ENCODE peak calls at places on chromosomes 11 and 22, in eight cellular contexts. A is tibial nerve, O is adrenal gland, L is endothelial cell of umbilical vein, J is esophagus muscularis mucosa, M is stomach, B is A549, X is IMR-90. N is an unnamed sample. For H3K4me1, the result is how much of the 10 kb centered on the place peaks cover.

GRCh38 chr22:21646608-21647590 is 4.8 kb downstream of the SDF2L1 start:
- DNase-seq in A (peak), O (peak), L (peak), J (no peak), M (peak), B (peak), X (peak), N (peak)

GRCh38 chr11:116991491-116991890 is 106.7 kb downstream of the SIK3 start:
- DNase-seq in A (no peak), O (no peak), L (no peak), J (no peak), M (no peak), B (no peak), X (no peak), N (no peak)

GRCh38 chr22:47995718-47996117 is 1233.3 kb downstream of the TBC1D22A start:
- DNase-seq in A (no peak), O (no peak), L (no peak), J (no peak), M (no peak), B (no peak), X (no peak), N (no peak)

GRCh38 chr11:88297320-88298263 is 39.9 kb downstream of the CTSC start:
- DNase-seq in A (no peak), O (no peak), L (no peak), J (no peak), M (no peak), B (no peak), X (no peak), N (no peak)

GRCh38 chr11:63909621-63910506 is 7.1 kb downstream of the RCOR2 start:
- DNase-seq in A (no peak), O (no peak), L (no peak), J (no peak), M (no peak), B (no peak), X (no peak), N (no peak)

GRCh38 chr11:2132874-2133480 is 6.2 kb downstream of the IGF2 start:
- DNase-seq in A (no peak), O (no peak), L (no peak), J (no peak), M (no peak), B (no peak), X (no peak), N (no peak)

GRCh38 chr22:31537019-31537535 is 40.7 kb downstream of the SFI1 start:
- DNase-seq in A (no peak), O (no peak), L (peak), J (no peak), M (no peak), B (no peak), X (no peak), N (no peak)

GRCh38 chr11:44564653-44565007 is 833 bp upstream of the CD82 start:
- DNase-seq in A (peak), O (peak), L (no peak), J (peak), M (peak), B (no peak), X (peak), N (peak)

DNA sequence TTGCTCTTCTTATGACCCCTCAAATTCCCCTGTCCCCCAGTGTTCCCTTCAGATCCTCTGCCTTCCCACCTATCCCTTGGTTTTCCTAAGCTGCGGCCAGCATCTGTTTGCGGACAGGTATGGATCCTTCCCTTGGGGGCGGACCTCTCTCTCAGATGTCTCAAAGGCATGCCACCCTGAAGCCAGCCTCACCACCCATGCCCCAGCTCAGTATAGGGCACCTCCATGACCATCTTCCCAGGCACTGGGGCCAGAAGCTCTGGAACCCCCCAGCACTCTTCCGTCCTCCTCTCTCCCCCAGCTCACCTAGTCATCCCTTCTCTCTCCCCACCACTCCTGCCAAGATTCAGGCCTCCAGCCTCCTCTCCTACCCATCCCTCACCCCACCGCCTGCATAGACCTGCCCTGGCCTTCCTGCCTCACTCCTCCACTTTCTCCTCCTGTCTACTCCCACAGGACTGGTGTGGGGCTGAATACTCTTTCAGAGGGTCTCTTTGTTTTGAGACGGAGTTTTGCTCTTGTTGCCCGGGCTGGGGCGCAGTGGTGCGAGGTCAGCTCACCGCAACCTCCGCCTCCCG is 2.2 kb downstream of the LRRC75B start:
- DNase-seq in A (no peak), O (no peak), L (no peak), J (no peak), M (no peak), B (no peak), X (no peak), N (no peak)
- H3K4me1 ChIP-seq in A (under half), O (under half), L (under half), J (under half), M (half or more), B (under half), X (under half), N (under half)

DNA sequence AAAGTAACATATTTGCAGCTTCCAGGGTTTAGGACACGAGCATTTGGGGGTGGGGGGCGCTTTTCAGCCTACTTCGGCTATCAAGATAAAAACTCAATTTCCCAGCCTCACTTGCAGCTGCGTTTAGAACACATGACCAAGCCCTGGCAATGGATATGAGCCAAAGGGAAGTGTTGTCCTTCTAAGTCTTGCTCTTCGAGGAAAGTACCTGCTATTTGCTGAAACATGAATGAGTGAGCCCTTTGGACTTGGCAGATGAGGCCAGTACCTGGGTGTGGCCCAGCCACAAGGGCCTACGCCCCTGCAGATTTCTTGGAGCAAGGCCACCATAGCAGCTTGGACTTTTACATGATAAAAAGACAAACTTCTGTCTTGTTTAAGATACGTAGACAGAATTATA is 60.2 kb upstream of the SORL1 start:
- DNase-seq in A (no peak), O (no peak), L (no peak), J (no peak), M (peak), B (peak), X (no peak), N (no peak)
- H3K27ac ChIP-seq in A (no peak), O (no peak), L (no peak), J (no peak), M (no peak), B (no peak), X (no peak), N (no peak)

DNA sequence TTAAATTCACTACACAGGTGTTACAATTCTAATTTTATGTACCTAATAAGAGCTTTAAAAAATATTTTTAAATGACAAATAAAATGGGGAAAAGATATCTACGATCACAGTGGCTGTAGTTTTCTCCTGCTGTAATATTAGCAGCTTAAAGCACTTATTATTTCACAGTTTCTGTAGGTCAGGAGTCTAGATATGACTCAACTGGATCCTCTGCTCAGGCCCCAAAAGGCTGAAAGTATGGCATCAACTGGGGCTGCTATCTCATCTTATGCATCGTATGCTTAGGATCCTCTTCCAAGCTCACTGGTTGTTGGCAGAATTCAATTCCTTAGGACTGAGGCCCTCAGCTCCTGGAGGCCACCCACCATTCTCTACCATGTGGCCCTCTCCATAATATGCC is 12.8 kb downstream of the FBXO3 start:
- DNase-seq in A (no peak), O (no peak), L (no peak), J (no peak), M (no peak), B (no peak), X (no peak), N (no peak)
- TF ChIP-seq POLR2A in A (no peak), O (no peak), L (no peak), J (no peak), M (no peak), B (no peak), X (no peak), N (no peak)

GRCh38 chr22:40486962-40487602 is 116.7 kb downstream of the SGSM3 start:
- DNase-seq in A (no peak), O (no peak), L (no peak), J (no peak), M (no peak), B (no peak), X (no peak), N (no peak)
- H3K4me1 ChIP-seq in A (under half), O (under half), L (under half), J (under half), M (half or more), B (half or more), X (under half), N (half or more)

GRCh38 chr11:20125927-20126326 is 34.3 kb downstream of the DBX1 start:
- DNase-seq in A (no peak), O (no peak), L (no peak), J (no peak), M (no peak), B (peak), X (peak), N (no peak)
- H3K27ac ChIP-seq in A (no peak), O (no peak), L (no peak), J (no peak), M (no peak), B (peak), X (no peak), N (no peak)

GRCh38 chr11:107631043-107631442 is 40.1 kb downstream of the ELMOD1 start:
- DNase-seq in A (no peak), O (no peak), L (peak), J (no peak), M (no peak), B (no peak), X (no peak), N (no peak)

GRCh38 chr11:107621090-107621489 is 30.1 kb downstream of the ELMOD1 start:
- DNase-seq in A (no peak), O (no peak), L (peak), J (no peak), M (no peak), B (no peak), X (no peak), N (no peak)

GRCh38 chr11:107623183-107623582 is 32.2 kb downstream of the ELMOD1 start:
- DNase-seq in A (no peak), O (no peak), L (no peak), J (no peak), M (no peak), B (no peak), X (no peak), N (no peak)

GRCh38 chr11:107619926-107620325 is 29.0 kb downstream of the ELMOD1 start:
- DNase-seq in A (no peak), O (no peak), L (peak), J (no peak), M (no peak), B (no peak), X (peak), N (no peak)

GRCh38 chr11:107624983-107625779 is 34.2 kb downstream of the ELMOD1 start:
- DNase-seq in A (no peak), O (no peak), L (no peak), J (no peak), M (no peak), B (no peak), X (no peak), N (no peak)
- TF ChIP-seq POLR2A in A (no peak), O (no peak), L (no peak), J (no peak), M (no peak), B (no peak), X (no peak), N (no peak)

DNA sequence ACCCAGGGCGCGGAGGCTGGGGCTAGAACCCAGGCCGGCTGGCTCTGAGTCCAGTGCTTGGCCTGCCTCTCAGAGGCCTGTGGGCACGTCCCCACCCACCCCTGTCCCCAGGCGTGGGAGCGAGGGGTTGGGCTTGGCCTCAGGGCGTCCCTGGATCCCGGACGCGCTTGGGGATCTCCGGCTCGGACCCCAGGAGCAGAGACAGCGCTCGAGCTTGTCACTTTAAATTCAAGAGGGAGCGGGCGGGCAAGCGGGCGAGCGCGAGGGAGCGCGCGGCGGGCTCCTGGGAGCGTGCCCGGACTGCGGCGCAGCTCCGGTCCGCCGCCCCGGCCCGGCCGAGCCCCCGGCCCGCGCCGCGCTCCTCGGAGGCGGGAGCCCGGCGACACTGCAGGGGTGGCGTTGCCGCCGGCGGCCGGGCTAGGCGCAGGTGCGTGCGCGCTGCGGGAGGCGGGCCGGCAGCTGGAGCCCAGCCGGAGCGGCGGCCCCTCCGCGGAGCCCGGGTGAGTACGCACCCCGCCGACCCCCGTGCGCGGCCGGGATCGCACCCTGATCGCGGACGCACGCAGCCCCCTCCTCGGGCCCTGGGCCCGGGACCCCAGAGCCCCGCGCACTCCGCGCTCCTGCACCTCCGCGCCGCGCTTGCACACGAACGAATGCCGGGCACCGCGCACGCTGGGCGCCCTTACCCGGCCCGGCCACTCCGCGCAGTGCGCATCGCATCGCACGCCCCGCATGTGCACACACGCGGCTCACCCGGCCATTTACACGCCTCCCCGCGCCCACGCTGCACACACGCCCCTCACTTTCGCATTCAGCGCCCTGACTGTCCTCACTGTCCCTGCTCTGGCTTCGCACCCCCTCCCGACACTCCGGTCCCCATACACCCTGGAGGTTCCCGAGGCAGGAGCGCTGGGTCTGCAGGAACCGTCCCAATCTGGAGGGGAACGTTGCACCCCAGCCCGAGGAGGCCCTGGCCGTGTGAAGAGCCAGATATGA is at the start of gene SYT12:
- DNase-seq in A (no peak), O (peak), L (no peak), J (no peak), M (no peak), B (peak), X (no peak), N (no peak)
- H3K4me1 ChIP-seq in A (under half), O (under half), L (under half), J (under half), M (under half), B (under half), X (under half), N (under half)